ENCODE peak calls at places on chromosomes 11 and 22, in ten cellular contexts. One of them, this sample, is unnamed.

GRCh38 chr11:123308077-123308476 is 113.0 kb upstream of the CLMP start:
- DNase-seq in WTC11: no peak
- DNase-seq in mammary epithelial cell: no peak
- DNase-seq in ovary: no peak
- DNase-seq in RWPE1: no peak
- DNase-seq in tibial artery: no peak
- DNase-seq in BJ: peak
- DNase-seq in endothelial cell: no peak
- DNase-seq in DND-41: no peak
- DNase-seq in HCT116: no peak
- DNase-seq in this sample: no peak

GRCh38 chr11:12362857-12363256 is 14.5 kb upstream of the PARVA start:
- DNase-seq in WTC11: no peak
- DNase-seq in endothelial cell: no peak
- DNase-seq in ovary: no peak
- DNase-seq in HCT116: no peak
- DNase-seq in BJ: no peak
- DNase-seq in mammary epithelial cell: no peak
- DNase-seq in RWPE1: no peak
- DNase-seq in tibial artery: no peak
- DNase-seq in DND-41: no peak
- DNase-seq in this sample: no peak

GRCh38 chr22:41779889-41780505 is 20.5 kb upstream of the CCDC134 start:
- DNase-seq in BJ: no peak
- DNase-seq in RWPE1: no peak
- DNase-seq in ovary: no peak
- DNase-seq in DND-41: no peak
- DNase-seq in WTC11: no peak
- DNase-seq in endothelial cell: no peak
- DNase-seq in HCT116: no peak
- DNase-seq in mammary epithelial cell: no peak
- DNase-seq in tibial artery: no peak
- DNase-seq in this sample: no peak

GRCh38 chr22:46659059-46659790 is 39.0 kb downstream of the GRAMD4 start:
- DNase-seq in BJ: no peak
- DNase-seq in WTC11: no peak
- DNase-seq in RWPE1: no peak
- DNase-seq in endothelial cell: no peak
- DNase-seq in ovary: no peak
- DNase-seq in DND-41: no peak
- DNase-seq in HCT116: no peak
- DNase-seq in mammary epithelial cell: no peak
- DNase-seq in tibial artery: no peak
- DNase-seq in this sample: no peak

GRCh38 chr11:11444800-11445126 is 91.7 kb upstream of the CSNK2A3 start:
- DNase-seq in mammary epithelial cell: no peak
- DNase-seq in HCT116: no peak
- DNase-seq in ovary: no peak
- DNase-seq in tibial artery: no peak
- DNase-seq in DND-41: no peak
- DNase-seq in WTC11: no peak
- DNase-seq in RWPE1: no peak
- DNase-seq in BJ: no peak
- DNase-seq in endothelial cell: no peak
- DNase-seq in this sample: no peak

GRCh38 chr22:50613291-50613981 is 12.8 kb downstream of the MAPK8IP2 start:
- DNase-seq in endothelial cell: no peak
- DNase-seq in WTC11: no peak
- DNase-seq in RWPE1: no peak
- DNase-seq in BJ: no peak
- DNase-seq in HCT116: peak
- DNase-seq in mammary epithelial cell: no peak
- DNase-seq in tibial artery: peak
- DNase-seq in ovary: no peak
- DNase-seq in DND-41: no peak
- DNase-seq in this sample: peak

GRCh38 chr11:10526974-10527918 is 13.7 kb downstream of the RNF141 start:
- DNase-seq in DND-41: no peak
- DNase-seq in endothelial cell: no peak
- DNase-seq in ovary: no peak
- DNase-seq in RWPE1: peak
- DNase-seq in BJ: no peak
- DNase-seq in tibial artery: no peak
- DNase-seq in HCT116: peak
- DNase-seq in WTC11: no peak
- DNase-seq in mammary epithelial cell: peak
- DNase-seq in this sample: peak

GRCh38 chr11:68260484-68260883 is 11.3 kb downstream of the C11orf24 start:
- DNase-seq in tibial artery: no peak
- DNase-seq in BJ: no peak
- DNase-seq in WTC11: no peak
- DNase-seq in mammary epithelial cell: no peak
- DNase-seq in endothelial cell: no peak
- DNase-seq in RWPE1: no peak
- DNase-seq in HCT116: no peak
- DNase-seq in ovary: no peak
- DNase-seq in DND-41: no peak
- DNase-seq in this sample: no peak

GRCh38 chr22:30252411-30253204 is 6.0 kb upstream of the LIF start:
- DNase-seq in tibial artery: no peak
- DNase-seq in HCT116: peak
- DNase-seq in endothelial cell: no peak
- DNase-seq in mammary epithelial cell: peak
- DNase-seq in DND-41: no peak
- DNase-seq in ovary: no peak
- DNase-seq in WTC11: no peak
- DNase-seq in RWPE1: no peak
- DNase-seq in BJ: no peak
- DNase-seq in this sample: peak

GRCh38 chr11:34208266-34209135 is 103.1 kb downstream of the NAT10 start:
- DNase-seq in DND-41: no peak
- DNase-seq in RWPE1: no peak
- DNase-seq in endothelial cell: no peak
- DNase-seq in ovary: no peak
- DNase-seq in tibial artery: no peak
- DNase-seq in mammary epithelial cell: peak
- DNase-seq in BJ: no peak
- DNase-seq in HCT116: no peak
- DNase-seq in WTC11: no peak
- DNase-seq in this sample: peak

GRCh38 chr11:3202759-3203158 is 15.9 kb downstream of the MRGPRG start:
- DNase-seq in WTC11: no peak
- DNase-seq in ovary: no peak
- DNase-seq in RWPE1: no peak
- DNase-seq in DND-41: peak
- DNase-seq in tibial artery: no peak
- DNase-seq in endothelial cell: no peak
- DNase-seq in HCT116: no peak
- DNase-seq in mammary epithelial cell: no peak
- DNase-seq in BJ: no peak
- DNase-seq in this sample: no peak

GRCh38 chr11:111624602-111625001 is 22.4 kb downstream of the SIK2 start:
- DNase-seq in tibial artery: no peak
- DNase-seq in endothelial cell: no peak
- DNase-seq in WTC11: no peak
- DNase-seq in RWPE1: no peak
- DNase-seq in BJ: no peak
- DNase-seq in DND-41: no peak
- DNase-seq in mammary epithelial cell: no peak
- DNase-seq in ovary: no peak
- DNase-seq in HCT116: no peak
- DNase-seq in this sample: no peak

GRCh38 chr11:63564785-63565350 is 1.7 kb upstream of the PLAAT2 start:
- DNase-seq in ovary: no peak
- DNase-seq in endothelial cell: no peak
- DNase-seq in mammary epithelial cell: peak
- DNase-seq in RWPE1: no peak
- DNase-seq in tibial artery: no peak
- DNase-seq in BJ: no peak
- DNase-seq in DND-41: no peak
- DNase-seq in WTC11: no peak
- DNase-seq in HCT116: no peak
- DNase-seq in this sample: peak

GRCh38 chr11:22928207-22928917 is 68.1 kb upstream of the CCDC179 start:
- DNase-seq in mammary epithelial cell: no peak
- DNase-seq in tibial artery: no peak
- DNase-seq in WTC11: no peak
- DNase-seq in BJ: no peak
- DNase-seq in DND-41: no peak
- DNase-seq in RWPE1: no peak
- DNase-seq in endothelial cell: no peak
- DNase-seq in HCT116: no peak
- DNase-seq in ovary: no peak
- DNase-seq in this sample: no peak
- TF ChIP-seq CTCF in mammary epithelial cell: peak
- TF ChIP-seq CTCF in tibial artery: no peak
- TF ChIP-seq CTCF in WTC11: no peak
- TF ChIP-seq CTCF in BJ: no peak
- TF ChIP-seq CTCF in DND-41: no peak
- TF ChIP-seq CTCF in RWPE1: no peak
- TF ChIP-seq CTCF in endothelial cell: no peak
- TF ChIP-seq CTCF in HCT116: peak
- TF ChIP-seq CTCF in ovary: no peak
- TF ChIP-seq CTCF in this sample: no peak

DNA sequence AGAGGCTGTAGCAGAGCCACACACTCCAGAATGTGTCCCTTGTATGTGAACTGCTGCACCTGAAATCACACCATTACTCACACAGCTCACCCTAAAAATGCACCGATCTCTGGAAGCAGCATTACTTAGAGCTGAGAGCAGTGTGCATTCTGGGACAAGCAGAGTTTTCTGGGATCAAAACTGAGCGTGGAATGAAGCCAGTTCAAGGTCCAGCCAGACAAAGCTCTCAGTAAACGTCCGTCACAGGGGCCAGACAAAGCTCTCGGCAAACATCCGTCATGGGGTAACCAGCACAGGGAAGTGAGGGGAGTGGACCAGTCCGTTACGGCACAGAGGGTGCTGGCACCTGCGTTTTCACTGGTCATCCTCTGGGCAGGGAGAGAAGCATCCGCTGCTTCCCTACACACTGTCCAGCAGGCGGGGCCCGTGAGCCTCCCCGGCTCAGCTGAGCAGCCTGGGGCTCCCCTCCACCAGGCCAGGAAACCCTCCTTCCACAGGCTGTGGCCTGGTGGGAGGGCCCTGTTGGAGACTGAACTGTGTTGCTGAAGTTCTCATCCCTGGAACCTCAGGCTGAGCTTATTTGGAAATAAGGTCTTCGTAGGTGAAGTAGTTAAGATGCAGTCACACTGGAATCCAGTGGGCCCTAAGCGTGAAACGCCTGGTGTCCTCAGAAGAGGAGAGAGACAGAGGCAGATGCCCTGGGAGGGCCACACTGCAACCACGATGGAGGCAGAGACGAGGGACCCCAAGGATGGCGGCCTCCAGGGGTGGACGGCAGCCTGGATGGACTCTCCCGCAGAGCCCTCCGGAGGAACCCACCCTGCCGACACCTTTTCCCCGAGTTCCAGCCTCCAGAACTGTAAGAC is 883.9 kb downstream of the BRD1 start:
- DNase-seq in mammary epithelial cell: no peak
- DNase-seq in BJ: no peak
- DNase-seq in RWPE1: no peak
- DNase-seq in WTC11: peak
- DNase-seq in DND-41: no peak
- DNase-seq in tibial artery: peak
- DNase-seq in ovary: no peak
- DNase-seq in HCT116: no peak
- DNase-seq in endothelial cell: peak
- DNase-seq in this sample: no peak
- TF ChIP-seq CTCF in mammary epithelial cell: no peak
- TF ChIP-seq CTCF in BJ: no peak
- TF ChIP-seq CTCF in RWPE1: no peak
- TF ChIP-seq CTCF in WTC11: no peak
- TF ChIP-seq CTCF in DND-41: peak
- TF ChIP-seq CTCF in tibial artery: peak
- TF ChIP-seq CTCF in ovary: no peak
- TF ChIP-seq CTCF in HCT116: peak
- TF ChIP-seq CTCF in endothelial cell: peak
- TF ChIP-seq CTCF in this sample: no peak

GRCh38 chr22:44647141-44647540 is 54.9 kb upstream of the PRR5 start:
- DNase-seq in WTC11: no peak
- DNase-seq in tibial artery: no peak
- DNase-seq in mammary epithelial cell: no peak
- DNase-seq in ovary: no peak
- DNase-seq in HCT116: no peak
- DNase-seq in BJ: no peak
- DNase-seq in RWPE1: no peak
- DNase-seq in endothelial cell: no peak
- DNase-seq in DND-41: no peak
- DNase-seq in this sample: no peak
- TF ChIP-seq CTCF in WTC11: no peak
- TF ChIP-seq CTCF in tibial artery: no peak
- TF ChIP-seq CTCF in mammary epithelial cell: no peak
- TF ChIP-seq CTCF in ovary: no peak
- TF ChIP-seq CTCF in HCT116: no peak
- TF ChIP-seq CTCF in BJ: no peak
- TF ChIP-seq CTCF in RWPE1: no peak
- TF ChIP-seq CTCF in endothelial cell: no peak
- TF ChIP-seq CTCF in DND-41: no peak
- TF ChIP-seq CTCF in this sample: no peak

GRCh38 chr22:45548991-45549736 is 46.5 kb downstream of the FBLN1 start:
- DNase-seq in RWPE1: peak
- DNase-seq in BJ: peak
- DNase-seq in mammary epithelial cell: no peak
- DNase-seq in tibial artery: peak
- DNase-seq in ovary: peak
- DNase-seq in HCT116: peak
- DNase-seq in DND-41: no peak
- DNase-seq in WTC11: no peak
- DNase-seq in endothelial cell: no peak
- DNase-seq in this sample: peak
- TF ChIP-seq CTCF in RWPE1: no peak
- TF ChIP-seq CTCF in BJ: peak
- TF ChIP-seq CTCF in mammary epithelial cell: peak
- TF ChIP-seq CTCF in tibial artery: peak
- TF ChIP-seq CTCF in ovary: no peak
- TF ChIP-seq CTCF in HCT116: peak
- TF ChIP-seq CTCF in DND-41: peak
- TF ChIP-seq CTCF in WTC11: peak
- TF ChIP-seq CTCF in endothelial cell: no peak
- TF ChIP-seq CTCF in this sample: peak

DNA sequence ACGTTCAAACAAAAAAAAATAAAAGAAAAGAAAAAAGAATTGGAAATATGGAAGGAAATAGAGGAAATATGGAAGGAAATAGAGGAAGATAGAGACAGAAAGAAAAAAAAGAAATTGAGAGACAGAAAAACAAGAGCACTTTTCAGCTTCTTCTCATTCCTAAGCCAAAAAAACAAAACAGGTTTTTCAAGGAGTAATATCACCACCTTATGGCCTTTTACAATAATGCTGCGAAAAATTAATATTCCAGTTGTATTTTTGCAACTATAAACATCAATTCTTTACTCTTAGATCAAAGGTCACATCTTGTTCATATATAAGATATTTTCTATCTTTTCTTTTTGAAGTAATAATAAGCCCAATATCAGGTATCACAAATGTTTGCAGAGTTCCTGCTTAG is 328.3 kb downstream of the FAT3 start:
- DNase-seq in RWPE1: no peak
- DNase-seq in ovary: no peak
- DNase-seq in HCT116: no peak
- DNase-seq in BJ: no peak
- DNase-seq in endothelial cell: no peak
- DNase-seq in DND-41: no peak
- DNase-seq in mammary epithelial cell: peak
- DNase-seq in tibial artery: no peak
- DNase-seq in WTC11: no peak
- DNase-seq in this sample: no peak
- TF ChIP-seq CTCF in RWPE1: no peak
- TF ChIP-seq CTCF in ovary: no peak
- TF ChIP-seq CTCF in HCT116: no peak
- TF ChIP-seq CTCF in BJ: peak
- TF ChIP-seq CTCF in endothelial cell: peak
- TF ChIP-seq CTCF in DND-41: peak
- TF ChIP-seq CTCF in mammary epithelial cell: peak
- TF ChIP-seq CTCF in tibial artery: no peak
- TF ChIP-seq CTCF in WTC11: no peak
- TF ChIP-seq CTCF in this sample: no peak

This sample was measured in Calu3.